ENCODE peak calls at places on chromosomes 7 and 10, in five cellular contexts. I is adrenal gland, Y is lower lobe of right lung, F is right atrium auricular region, T is bronchial epithelial cell. R is an unnamed sample. For H3K36me3, the result is how much of the 10 kb centered on the place peaks cover.

GRCh38 chr10:86648706-86649426 is 5.5 kb upstream of the OPN4 start:
- DNase-seq in T (peak), F (peak), Y (no peak), I (peak), R (peak)

GRCh38 chr7:101780281-101780680 is 37.1 kb upstream of the CUX1 start:
- DNase-seq in Y (no peak), T (no peak), I (no peak), F (no peak), R (no peak)

GRCh38 chr10:58326967-58327381 is 7.8 kb upstream of the UBE2D1 start:
- DNase-seq in I (peak), Y (no peak), T (peak), F (peak), R (no peak)

GRCh38 chr10:17029581-17030271 is 99.9 kb downstream of the CUBN start:
- DNase-seq in Y (peak), I (peak), F (peak), T (peak), R (peak)

GRCh38 chr7:157394246-157395191 is 57.7 kb downstream of the DNAJB6 start:
- DNase-seq in I (no peak), Y (no peak), F (no peak), T (peak), R (no peak)

GRCh38 chr7:96996111-96996936 is 9.0 kb upstream of the DLX6 start:
- DNase-seq in T (no peak), F (no peak), I (no peak), Y (no peak), R (no peak)

GRCh38 chr7:128940494-128941322 is 3.0 kb downstream of the IRF5 start:
- DNase-seq in F (no peak), I (peak), Y (peak), T (no peak), R (no peak)

GRCh38 chr10:119413738-119414611 is 128.5 kb downstream of the RGS10 start:
- DNase-seq in F (no peak), T (no peak), Y (no peak), I (no peak), R (no peak)

GRCh38 chr10:132394201-132394811 is 2.7 kb upstream of the PWWP2B start:
- DNase-seq in T (no peak), I (peak), F (no peak), Y (peak), R (no peak)

GRCh38 chr7:1708640-1709249 is 38.7 kb downstream of the ELFN1 start:
- DNase-seq in Y (peak), F (no peak), T (no peak), I (no peak), R (no peak)

GRCh38 chr7:2651336-2651735 is 19.6 kb downstream of the TTYH3 start:
- DNase-seq in Y (no peak), I (no peak), T (no peak), F (no peak), R (no peak)

GRCh38 chr10:58217612-58218011 is 50.1 kb downstream of the IPMK start:
- DNase-seq in I (no peak), Y (no peak), T (no peak), F (no peak), R (no peak)

GRCh38 chr7:17497549-17498193 is 199.2 kb downstream of the AHR start:
- DNase-seq in I (no peak), F (no peak), T (peak), Y (no peak), R (no peak)

GRCh38 chr7:27586825-27587224 is 75.9 kb downstream of the HIBADH start:
- DNase-seq in T (no peak), F (no peak), Y (no peak), I (no peak), R (no peak)

GRCh38 chr10:52346394-52347326 is 32.6 kb downstream of the DKK1 start:
- DNase-seq in F (no peak), I (no peak), Y (no peak), T (no peak), R (no peak)

GRCh38 chr10:11138634-11139033 is 121.0 kb downstream of the CELF2 start:
- DNase-seq in T (no peak), I (no peak), Y (no peak), F (no peak), R (no peak)

GRCh38 chr7:22576941-22577927 is 77.2 kb upstream of the STEAP1B start:
- DNase-seq in I (peak), T (peak), Y (no peak), F (peak), R (no peak)

GRCh38 chr7:19522486-19522885 is 186.4 kb downstream of the POLR1F start:
- DNase-seq in Y (no peak), F (no peak), I (no peak), T (peak), R (peak)

DNA sequence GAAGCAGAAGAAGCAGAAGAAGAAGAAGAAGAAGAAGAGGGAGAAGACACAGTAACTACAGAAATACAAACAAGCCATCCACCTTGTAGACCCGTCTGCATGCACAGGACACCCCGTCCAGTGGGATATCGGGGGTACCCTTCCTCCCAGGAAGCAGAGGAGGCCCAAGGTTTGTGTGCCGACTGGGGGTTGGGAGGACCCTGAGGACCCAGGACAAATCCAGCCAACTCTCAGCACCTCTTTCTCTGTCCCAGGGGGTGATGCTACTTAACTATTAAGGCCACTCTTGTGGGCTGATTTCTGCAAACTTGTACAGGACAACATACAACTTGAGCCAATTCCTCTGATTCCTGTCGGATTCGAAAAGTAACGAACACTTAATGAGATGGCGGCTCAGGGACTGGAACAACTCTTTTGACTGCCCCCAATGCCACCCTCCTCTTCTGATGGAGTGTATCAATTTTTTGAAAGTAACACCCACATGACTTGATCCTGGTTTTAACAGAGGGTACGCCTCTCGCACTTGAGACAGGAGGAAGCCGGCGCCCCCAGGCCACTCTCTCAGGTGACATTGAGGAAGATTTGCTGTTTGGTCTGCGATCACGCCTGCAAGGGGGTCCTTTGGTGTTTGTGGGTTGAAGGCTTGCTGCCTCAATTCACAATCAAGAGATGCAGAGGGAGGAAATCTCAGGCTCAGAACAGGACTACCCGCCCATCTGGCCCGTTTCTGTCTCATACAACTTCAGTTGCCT is 192.6 kb downstream of the TNS3 start:
- DNase-seq in I (no peak), T (no peak), Y (no peak), F (no peak), R (no peak)
- H3K36me3 ChIP-seq in I (under half), T (under half), Y (half or more), F (under half), R (half or more)

GRCh38 chr10:32366111-32366510 is 19.2 kb upstream of the EPC1 start:
- DNase-seq in Y (no peak), F (no peak), T (no peak), I (no peak), R (no peak)

GRCh38 chr10:32357056-32357735 is 10.2 kb upstream of the EPC1 start:
- DNase-seq in T (no peak), I (no peak), Y (no peak), F (no peak), R (no peak)

GRCh38 chr10:32360884-32361283 is 13.9 kb upstream of the EPC1 start:
- DNase-seq in I (no peak), Y (no peak), T (no peak), F (no peak), R (no peak)

GRCh38 chr10:32360241-32360640 is 13.3 kb upstream of the EPC1 start:
- DNase-seq in I (no peak), F (no peak), Y (no peak), T (no peak), R (no peak)
- H3K36me3 ChIP-seq in I (under half), F (under half), Y (under half), T (under half), R (under half)

GRCh38 chr10:101124933-101125332 is 6.2 kb upstream of the TLX1 start:
- DNase-seq in I (no peak), T (no peak), Y (no peak), F (no peak), R (no peak)
- H3K36me3 ChIP-seq in I (under half), T (under half), Y (under half), F (under half), R (under half)

GRCh38 chr10:77821551-77821950 is 105.0 kb downstream of the DLG5 start:
- DNase-seq in T (no peak), I (no peak), F (no peak), Y (peak), R (no peak)

GRCh38 chr10:77819210-77820140 is 107.1 kb downstream of the DLG5 start:
- DNase-seq in I (no peak), F (no peak), T (peak), Y (peak), R (no peak)

GRCh38 chr10:77820349-77820748 is 106.2 kb downstream of the DLG5 start:
- DNase-seq in T (peak), Y (peak), F (no peak), I (no peak), R (no peak)

GRCh38 chr10:77818378-77818777 is 108.2 kb downstream of the DLG5 start:
- DNase-seq in Y (peak), T (no peak), F (no peak), I (no peak), R (no peak)

GRCh38 chr10:77821036-77821435 is 105.5 kb downstream of the DLG5 start:
- DNase-seq in F (no peak), I (no peak), Y (peak), T (no peak), R (no peak)
- H3K36me3 ChIP-seq in F (half or more), I (half or more), Y (half or more), T (under half), R (half or more)

R was measured in SJSA1.